ENCODE peak calls at places on chromosome 1, in five cellular contexts. U is MM.1S; W is stomach; Z is left ventricle myocardium inferior; I is CD8-positive, alpha-beta T cell. A is an unnamed sample.

GRCh38 chr1:224751547-224752311 is 135.6 kb downstream of the CNIH3 start:
- DNase-seq in U (no peak), W (no peak), Z (no peak), I (no peak), A (no peak)

GRCh38 chr1:169049258-169049936 is 57.1 kb upstream of the ATP1B1 start:
- DNase-seq in U (no peak), W (no peak), Z (no peak), I (no peak), A (no peak)

GRCh38 chr1:94416901-94417701 is 1.1 kb upstream of the ABCD3 start:
- DNase-seq in U (no peak), W (peak; percentile 43), Z (no peak), I (no peak), A (peak; percentile 83)

GRCh38 chr1:1215266-1215676 is 1.3 kb upstream of the TNFRSF4 start:
- DNase-seq in U (no peak), W (no peak), Z (no peak), I (no peak), A (no peak)

GRCh38 chr1:110152133-110152785 is 2.0 kb downstream of the SLC6A17 start:
- DNase-seq in U (no peak), W (no peak), Z (no peak), I (no peak), A (no peak)

GRCh38 chr1:78712467-78712866 is 62.8 kb downstream of the IFI44 start:
- DNase-seq in U (no peak), W (no peak), Z (no peak), I (no peak), A (no peak)

GRCh38 chr1:18808561-18808960 is 50.9 kb downstream of the TAS1R2 start:
- DNase-seq in U (no peak), W (no peak), Z (no peak), I (no peak), A (no peak)

GRCh38 chr1:212514782-212515181 is 82.1 kb downstream of the NENF start:
- DNase-seq in U (no peak), W (no peak), Z (no peak), I (no peak), A (no peak)

GRCh38 chr1:86774305-86775304 is 70.2 kb downstream of the SH3GLB1 start:
- DNase-seq in U (peak; percentile 55), W (peak; percentile 41), Z (peak; percentile 55), I (no peak), A (peak; percentile 55)

GRCh38 chr1:232973652-232974611 is 23.5 kb downstream of the NTPCR start:
- DNase-seq in U (no peak), W (no peak), Z (no peak), I (no peak), A (no peak)

DNA sequence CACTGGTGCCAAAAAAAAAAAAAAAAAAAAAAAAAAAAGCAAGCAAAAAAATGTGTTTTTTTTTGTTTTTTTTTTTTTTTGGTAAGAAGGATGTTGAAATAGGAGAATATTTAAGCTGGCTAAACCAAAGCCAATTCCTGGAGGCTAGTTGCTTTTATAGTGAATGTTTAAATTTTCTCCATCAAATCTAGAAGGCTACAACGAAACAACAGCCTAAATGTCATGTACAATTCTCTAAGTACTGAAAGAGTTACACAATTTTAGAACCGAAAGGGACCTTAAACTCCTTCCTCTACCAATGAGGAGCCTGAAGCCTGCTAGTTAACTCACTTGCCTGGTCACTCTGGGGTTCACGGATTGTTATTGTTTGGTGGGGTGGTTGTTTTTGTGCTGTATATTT is 3.5 kb downstream of the WLS start:
- DNase-seq in U (no peak), W (no peak), Z (no peak), I (no peak), A (no peak)
- H3K4me3 ChIP-seq in U (no peak overlapping the region), W (peak overlapping the region; percentile 76), Z (peak overlapping the region; percentile 78), I (no peak overlapping the region), A (no peak overlapping the region)

GRCh38 chr1:203116048-203116810 is 11.3 kb upstream of the ADORA1 start:
- DNase-seq in U (no peak), W (no peak), Z (no peak), I (no peak), A (no peak)
- H3K9me3 ChIP-seq in U (no peaks in the 10 kb centered on the region), W (no peaks in the 10 kb centered on the region), Z (no peaks in the 10 kb centered on the region), I (no peaks in the 10 kb centered on the region), A (no peaks in the 10 kb centered on the region)

GRCh38 chr1:171741872-171742576 is at the start of gene VAMP4:
- DNase-seq in U (peak; percentile 93), W (peak; percentile 89), Z (peak; percentile 91), I (peak; percentile 85), A (peak; percentile 85)

GRCh38 chr1:171739646-171740045 is 2.2 kb downstream of the VAMP4 start:
- DNase-seq in U (no peak), W (no peak), Z (no peak), I (no peak), A (no peak)

GRCh38 chr1:171740987-171741871 is 636 bp downstream of the VAMP4 start:
- DNase-seq in U (peak; percentile 61), W (peak; percentile 33), Z (peak; percentile 25), I (peak; percentile 40), A (peak; percentile 57)

GRCh38 chr1:171738921-171739320 is 2.9 kb downstream of the VAMP4 start:
- DNase-seq in U (no peak), W (no peak), Z (no peak), I (no peak), A (no peak)

DNA sequence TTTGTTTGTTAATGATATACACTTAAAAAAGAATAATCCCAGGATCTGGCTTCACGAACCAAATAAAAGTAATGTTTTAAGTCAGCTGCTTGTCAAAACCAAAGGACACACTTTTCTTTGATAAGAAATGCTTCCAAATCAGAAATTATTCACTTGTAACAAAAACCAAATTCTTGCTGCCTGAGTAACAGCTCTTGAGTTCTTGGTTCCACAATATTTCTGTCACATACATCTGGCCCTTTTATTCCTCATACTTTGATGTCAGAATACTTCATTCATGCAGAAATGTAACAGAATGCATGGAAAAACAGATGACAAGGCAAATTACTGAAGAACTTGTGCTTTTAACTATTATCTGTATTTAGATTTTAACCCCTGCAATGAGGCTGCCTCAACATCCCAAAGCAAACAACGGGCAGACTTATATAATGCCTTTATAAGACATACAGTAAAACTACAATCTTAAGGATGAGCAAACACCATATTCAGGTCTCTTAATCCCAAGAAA is 1.5 kb downstream of the VAMP4 start:
- DNase-seq in U (no peak), W (no peak), Z (no peak), I (no peak), A (no peak)
- H3K4me3 ChIP-seq in U (no peak overlapping the region), W (no peak overlapping the region), Z (peak overlapping the region; percentile 93), I (peak overlapping the region; percentile 99), A (no peak overlapping the region)

GRCh38 chr1:152411144-152411543 is 2.9 kb downstream of the CRNN start:
- DNase-seq in U (no peak), W (no peak), Z (no peak), I (no peak), A (peak; percentile 46)
- H3K9me3 ChIP-seq in U (no peaks in the 10 kb centered on the region), W (no peaks in the 10 kb centered on the region), Z (no peaks in the 10 kb centered on the region), I (no peaks in the 10 kb centered on the region), A (no peaks in the 10 kb centered on the region)

GRCh38 chr1:53336146-53336545 is 8.3 kb upstream of the LRP8 start:
- DNase-seq in U (no peak), W (no peak), Z (no peak), I (peak; percentile 6), A (no peak)

GRCh38 chr1:53332833-53333232 is 5.0 kb upstream of the LRP8 start:
- DNase-seq in U (no peak), W (peak; percentile 14), Z (no peak), I (no peak), A (peak; percentile 3)

GRCh38 chr1:53335661-53336060 is 7.8 kb upstream of the LRP8 start:
- DNase-seq in U (no peak), W (no peak), Z (no peak), I (no peak), A (no peak)

GRCh38 chr1:53334312-53334711 is 6.4 kb upstream of the LRP8 start:
- DNase-seq in U (no peak), W (no peak), Z (no peak), I (no peak), A (no peak)

GRCh38 chr1:53334781-53335180 is 6.9 kb upstream of the LRP8 start:
- DNase-seq in U (no peak), W (peak; percentile 5), Z (no peak), I (peak; percentile 10), A (no peak)
- H3K4me3 ChIP-seq in U (no peak overlapping the region), W (no peak overlapping the region), Z (no peak overlapping the region), I (no peak overlapping the region), A (no peak overlapping the region)

GRCh38 chr1:248630551-248630950 is 4.3 kb downstream of the OR2T11 start:
- DNase-seq in U (no peak), W (no peak), Z (no peak), I (no peak), A (no peak)
- H3K9me3 ChIP-seq in U (no peaks in the 10 kb centered on the region), W (no peaks in the 10 kb centered on the region), Z (no peaks in the 10 kb centered on the region), I (no peaks in the 10 kb centered on the region), A (no peaks in the 10 kb centered on the region)

GRCh38 chr1:156128749-156129682 is 14.5 kb downstream of the LMNA start:
- DNase-seq in U (no peak), W (no peak), Z (peak; percentile 52), I (no peak), A (no peak)
- H3K4me3 ChIP-seq in U (no peak overlapping the region), W (no peak overlapping the region), Z (peak overlapping the region; percentile 50), I (no peak overlapping the region), A (no peak overlapping the region)

GRCh38 chr1:82284213-82284612 is 483.5 kb downstream of the ADGRL2 start:
- DNase-seq in U (no peak), W (no peak), Z (no peak), I (no peak), A (no peak)

GRCh38 chr1:82273816-82274215 is 473.1 kb downstream of the ADGRL2 start:
- DNase-seq in U (no peak), W (no peak), Z (no peak), I (no peak), A (no peak)

GRCh38 chr1:82279241-82279640 is 478.5 kb downstream of the ADGRL2 start:
- DNase-seq in U (peak; percentile 30), W (no peak), Z (no peak), I (no peak), A (no peak)
- H3K9me3 ChIP-seq in U (no peaks in the 10 kb centered on the region), W (no peaks in the 10 kb centered on the region), Z (no peaks in the 10 kb centered on the region), I (no peaks in the 10 kb centered on the region), A (no peaks in the 10 kb centered on the region)

GRCh38 chr1:156658945-156659574 is 17.1 kb downstream of the BCAN start:
- DNase-seq in U (no peak), W (no peak), Z (no peak), I (no peak), A (no peak)

GRCh38 chr1:156660752-156661112 is 16.5 kb downstream of the NES start:
- DNase-seq in U (peak; percentile 53), W (no peak), Z (no peak), I (no peak), A (no peak)

GRCh38 chr1:156658496-156658895 is 16.6 kb downstream of the BCAN start:
- DNase-seq in U (no peak), W (no peak), Z (no peak), I (no peak), A (no peak)

GRCh38 chr1:156659994-156660751 is 17.0 kb downstream of the NES start:
- DNase-seq in U (peak; percentile 99), W (peak; percentile 92), Z (peak; percentile 96), I (peak; percentile 87), A (peak; percentile 93)

DNA sequence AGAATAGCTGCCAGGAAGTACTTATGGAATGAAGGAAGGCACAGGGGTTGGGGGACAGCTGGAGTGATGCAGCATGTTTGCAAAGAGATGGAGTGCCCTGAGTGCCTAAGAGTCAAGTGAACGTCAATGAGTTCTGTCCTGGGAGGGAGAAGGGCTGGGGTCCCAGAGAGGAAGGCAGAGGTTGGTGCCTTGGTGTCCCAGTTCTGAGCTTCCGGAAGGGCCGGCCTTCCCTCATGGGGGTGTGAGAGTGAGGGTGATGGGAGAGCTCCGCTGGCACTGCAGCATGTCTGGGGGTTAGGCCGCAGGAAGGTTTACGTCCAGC is 17.6 kb downstream of the NES start:
- DNase-seq in U (no peak), W (no peak), Z (no peak), I (no peak), A (no peak)
- H3K4me3 ChIP-seq in U (peak overlapping the region; percentile 87), W (peak overlapping the region; percentile 10), Z (peak overlapping the region; percentile 54), I (no peak overlapping the region), A (no peak overlapping the region)

A was measured in body of pancreas.